ENCODE peak calls at places on chromosomes 3 and 15, in eight cellular contexts. Z, T, K, P, F, J, R and S are unnamed samples.

GRCh38 chr3:152609891-152610290 is 225.0 kb upstream of the P2RY1 start:
- DNase-seq in Z (no peak), K (no peak), T (no peak), J (no peak), F (no peak), R (no peak), P (no peak), S (no peak)

GRCh38 chr3:137385922-137386321 is 378.2 kb upstream of the SOX14 start:
- DNase-seq in T (no peak), F (no peak), J (no peak), P (no peak), Z (no peak), R (no peak), K (no peak), S (no peak)

GRCh38 chr3:83523470-83524073 is 1435.2 kb upstream of the CADM2 start:
- DNase-seq in P (no peak), K (no peak), T (peak; percentile 65), F (peak; percentile 61), Z (peak; percentile 32), J (peak; percentile 46), R (peak; percentile 24), S (peak; percentile 63)

GRCh38 chr3:9298236-9298635 is 48.8 kb upstream of the SRGAP3 start:
- DNase-seq in J (no peak), P (no peak), T (no peak), K (no peak), R (no peak), Z (no peak), F (no peak), S (no peak)

GRCh38 chr3:10867384-10867783 is 51.4 kb downstream of the SLC6A11 start:
- DNase-seq in T (no peak), Z (no peak), R (peak; percentile 13), K (no peak), F (no peak), P (no peak), J (peak; percentile 1), S (no peak)

GRCh38 chr15:101159096-101159935 is 92.5 kb downstream of the CHSY1 start:
- DNase-seq in J (no peak), P (no peak), R (no peak), T (no peak), F (no peak), Z (no peak), K (no peak), S (no peak)

GRCh38 chr3:165378761-165379160 is 182.6 kb upstream of the SLITRK3 start:
- DNase-seq in Z (no peak), F (no peak), K (no peak), T (no peak), P (no peak), R (no peak), J (no peak), S (no peak)

GRCh38 chr15:100193277-100193860 is 148.4 kb downstream of the ADAMTS17 start:
- DNase-seq in T (no peak), F (no peak), K (no peak), P (no peak), J (no peak), R (no peak), Z (no peak), S (no peak)

GRCh38 chr15:32657941-32658340 is 16.4 kb downstream of the SCG5 start:
- DNase-seq in R (no peak), F (no peak), Z (no peak), J (no peak), K (no peak), T (no peak), P (no peak), S (no peak)

GRCh38 chr3:9969632-9970019 is 17.0 kb downstream of the EMC3 start:
- DNase-seq in R (no peak), P (no peak), T (no peak), J (no peak), Z (no peak), K (no peak), F (no peak), S (no peak)

GRCh38 chr15:64883997-64884511 is 27.6 kb upstream of the ANKDD1A start:
- DNase-seq in K (peak; percentile 74), R (peak; percentile 84), J (peak; percentile 82), P (peak; percentile 87), T (peak; percentile 55), F (peak; percentile 78), Z (peak; percentile 58), S (no peak)

GRCh38 chr3:6549296-6549695 is 311.6 kb upstream of the GRM7 start:
- DNase-seq in K (no peak), P (no peak), J (no peak), T (no peak), F (no peak), Z (no peak), R (no peak), S (no peak)

GRCh38 chr15:68653795-68654194 is 75.0 kb downstream of the CORO2B start:
- DNase-seq in T (no peak), F (no peak), K (no peak), P (no peak), J (no peak), Z (no peak), R (no peak), S (no peak)

GRCh38 chr15:52181938-52182780 is 9.0 kb downstream of the GNB5 start:
- DNase-seq in Z (no peak), R (no peak), T (no peak), F (no peak), J (no peak), K (no peak), P (no peak), S (no peak)

GRCh38 chr3:127087441-127087840 is 104.5 kb downstream of the PLXNA1 start:
- DNase-seq in T (no peak), Z (no peak), P (no peak), J (no peak), K (no peak), R (no peak), F (no peak), S (no peak)

GRCh38 chr3:172524611-172525010 is 1.4 kb upstream of the TNFSF10 start:
- DNase-seq in Z (no peak), J (no peak), R (no peak), K (no peak), T (no peak), P (no peak), F (no peak), S (no peak)

GRCh38 chr3:196193738-196194541 is 17.3 kb downstream of the ZDHHC19 start:
- DNase-seq in Z (peak; percentile 41), P (peak; percentile 84), J (no peak), K (peak; percentile 39), T (peak; percentile 82), F (peak; percentile 69), R (peak; percentile 23), S (no peak)

GRCh38 chr3:103517013-103517412 is 1082.2 kb downstream of the ZPLD1 start:
- DNase-seq in Z (no peak), P (no peak), J (no peak), R (no peak), F (no peak), K (no peak), T (no peak), S (no peak)

GRCh38 chr15:52379395-52380111 is 83.9 kb upstream of the MYO5C start:
- DNase-seq in F (no peak), T (no peak), Z (no peak), J (no peak), R (no peak), K (no peak), P (no peak), S (no peak)

GRCh38 chr3:15585111-15585844 is 16.1 kb downstream of the HACL1 start:
- DNase-seq in F (no peak), R (peak; percentile 31), T (peak; percentile 66), Z (no peak), K (no peak), J (peak; percentile 47), P (no peak), S (no peak)
- TF ChIP-seq CTCF in F (no peak), R (no peak), T (no peak), Z (no peak), K (no peak), J (no peak), P (no peak), S (no peak)

GRCh38 chr15:57503051-57503702 is 88.5 kb upstream of the MYZAP start:
- DNase-seq in K (no peak), F (no peak), P (no peak), Z (no peak), T (peak; percentile 43), R (no peak), J (no peak), S (no peak)
- TF ChIP-seq CTCF in K (no peak), F (peak; percentile 24), P (peak; percentile 9), Z (no peak), T (no peak), R (peak; percentile 7), J (peak; percentile 15), S (peak; percentile 18)

GRCh38 chr3:14450922-14451606 is 48.7 kb downstream of the SLC6A6 start:
- DNase-seq in T (no peak), J (no peak), F (no peak), P (no peak), K (no peak), R (no peak), Z (no peak), S (no peak)

GRCh38 chr3:14453368-14453710 is 50.9 kb downstream of the SLC6A6 start:
- DNase-seq in P (no peak), J (no peak), F (no peak), R (no peak), Z (no peak), K (no peak), T (no peak), S (no peak)

GRCh38 chr3:14453841-14454630 is 51.6 kb downstream of the SLC6A6 start:
- DNase-seq in Z (no peak), J (no peak), F (no peak), K (no peak), P (peak; percentile 48), T (no peak), R (no peak), S (no peak)

GRCh38 chr3:14451844-14452533 is 49.6 kb downstream of the SLC6A6 start:
- DNase-seq in K (peak; percentile 82), J (peak; percentile 94), R (peak; percentile 91), T (peak; percentile 54), P (peak; percentile 58), Z (peak; percentile 81), F (peak; percentile 26), S (no peak)

GRCh38 chr3:14452676-14453367 is 50.4 kb downstream of the SLC6A6 start:
- DNase-seq in Z (peak; percentile 88), F (peak; percentile 83), K (peak; percentile 90), P (no peak), R (peak; percentile 100), T (peak; percentile 82), J (peak; percentile 99), S (peak; percentile 91)
- TF ChIP-seq CTCF in Z (no peak), F (no peak), K (peak; percentile 20), P (peak; percentile 28), R (no peak), T (no peak), J (peak; percentile 25), S (no peak)

GRCh38 chr15:34106423-34106822 is 4.5 kb downstream of the PGBD4 start:
- DNase-seq in J (no peak), K (no peak), F (no peak), R (no peak), P (no peak), Z (no peak), T (no peak), S (no peak)

GRCh38 chr15:34114739-34115138 is 12.9 kb downstream of the PGBD4 start:
- DNase-seq in Z (no peak), F (no peak), R (no peak), P (no peak), T (no peak), K (no peak), J (no peak), S (no peak)

GRCh38 chr15:34114215-34114614 is 12.3 kb downstream of the PGBD4 start:
- DNase-seq in T (no peak), K (no peak), R (no peak), Z (no peak), J (no peak), P (no peak), F (no peak), S (no peak)

GRCh38 chr15:34107315-34107714 is 5.4 kb downstream of the PGBD4 start:
- DNase-seq in F (no peak), T (no peak), P (no peak), K (no peak), J (no peak), Z (no peak), R (no peak), S (no peak)

GRCh38 chr15:34109775-34110663 is 8.1 kb downstream of the PGBD4 start:
- DNase-seq in Z (no peak), P (no peak), J (peak; percentile 67), R (peak; percentile 67), K (no peak), F (peak; percentile 15), T (no peak), S (no peak)
- TF ChIP-seq CTCF in Z (peak; percentile 26), P (peak; percentile 48), J (peak; percentile 82), R (peak; percentile 75), K (peak; percentile 42), F (peak; percentile 83), T (peak; percentile 48), S (peak; percentile 61)